ENCODE peak calls at places on chromosomes 13 and 19, in nine cellular contexts. One of them, this sample, is unnamed.

GRCh38 chr19:38413416-38413815 is 10.5 kb downstream of the FAM98C start:
- DNase-seq in T-helper 2 cell: no peak
- DNase-seq in left cardiac atrium: no peak
- DNase-seq in nephron progenitor cell: no peak
- DNase-seq in CD14-positive monocyte: no peak
- DNase-seq in progenitor cell of endocrine pancreas: no peak
- DNase-seq in activated CD4-positive, alpha-beta T cell treated with anti-CD3 and anti-CD28 coated beads for 48 hours: no peak
- DNase-seq in cardiac muscle cell: no peak
- DNase-seq in T-helper 1 cell: no peak
- DNase-seq in this sample: no peak

GRCh38 chr13:52455677-52456041 is 381 bp downstream of the CKAP2 start:
- DNase-seq in T-helper 2 cell: peak; percentile 65
- DNase-seq in left cardiac atrium: peak; percentile 77
- DNase-seq in nephron progenitor cell: peak; percentile 95
- DNase-seq in CD14-positive monocyte: peak; percentile 81
- DNase-seq in progenitor cell of endocrine pancreas: peak; percentile 80
- DNase-seq in activated CD4-positive, alpha-beta T cell treated with anti-CD3 and anti-CD28 coated beads for 48 hours: peak; percentile 86
- DNase-seq in cardiac muscle cell: peak; percentile 92
- DNase-seq in T-helper 1 cell: peak; percentile 74
- DNase-seq in this sample: peak; percentile 88

GRCh38 chr13:109389456-109389855 is 396.9 kb downstream of the IRS2 start:
- DNase-seq in T-helper 2 cell: no peak
- DNase-seq in left cardiac atrium: no peak
- DNase-seq in nephron progenitor cell: no peak
- DNase-seq in CD14-positive monocyte: no peak
- DNase-seq in progenitor cell of endocrine pancreas: no peak
- DNase-seq in activated CD4-positive, alpha-beta T cell treated with anti-CD3 and anti-CD28 coated beads for 48 hours: no peak
- DNase-seq in cardiac muscle cell: no peak
- DNase-seq in T-helper 1 cell: no peak
- DNase-seq in this sample: no peak

GRCh38 chr19:32862173-32862572 is 7.4 kb downstream of the SLC7A9 start:
- DNase-seq in T-helper 2 cell: no peak
- DNase-seq in left cardiac atrium: no peak
- DNase-seq in nephron progenitor cell: no peak
- DNase-seq in CD14-positive monocyte: no peak
- DNase-seq in progenitor cell of endocrine pancreas: no peak
- DNase-seq in activated CD4-positive, alpha-beta T cell treated with anti-CD3 and anti-CD28 coated beads for 48 hours: no peak
- DNase-seq in cardiac muscle cell: no peak
- DNase-seq in T-helper 1 cell: no peak
- DNase-seq in this sample: no peak

GRCh38 chr13:60583911-60584753 is 187.1 kb downstream of the TDRD3 start:
- DNase-seq in T-helper 2 cell: no peak
- DNase-seq in left cardiac atrium: no peak
- DNase-seq in nephron progenitor cell: no peak
- DNase-seq in CD14-positive monocyte: no peak
- DNase-seq in progenitor cell of endocrine pancreas: no peak
- DNase-seq in activated CD4-positive, alpha-beta T cell treated with anti-CD3 and anti-CD28 coated beads for 48 hours: peak; percentile 19
- DNase-seq in cardiac muscle cell: no peak
- DNase-seq in T-helper 1 cell: no peak
- DNase-seq in this sample: no peak

GRCh38 chr13:73618275-73618865 is 515.8 kb downstream of the KLF12 start:
- DNase-seq in T-helper 2 cell: no peak
- DNase-seq in left cardiac atrium: no peak
- DNase-seq in nephron progenitor cell: peak; percentile 8
- DNase-seq in CD14-positive monocyte: no peak
- DNase-seq in progenitor cell of endocrine pancreas: no peak
- DNase-seq in activated CD4-positive, alpha-beta T cell treated with anti-CD3 and anti-CD28 coated beads for 48 hours: no peak
- DNase-seq in cardiac muscle cell: no peak
- DNase-seq in T-helper 1 cell: no peak
- DNase-seq in this sample: no peak

GRCh38 chr13:113916330-113916815 is 52.5 kb upstream of the GAS6 start:
- DNase-seq in T-helper 2 cell: no peak
- DNase-seq in left cardiac atrium: no peak
- DNase-seq in nephron progenitor cell: no peak
- DNase-seq in CD14-positive monocyte: no peak
- DNase-seq in progenitor cell of endocrine pancreas: no peak
- DNase-seq in activated CD4-positive, alpha-beta T cell treated with anti-CD3 and anti-CD28 coated beads for 48 hours: no peak
- DNase-seq in cardiac muscle cell: no peak
- DNase-seq in T-helper 1 cell: no peak
- DNase-seq in this sample: no peak

GRCh38 chr19:56994251-56995017 is 125.4 kb upstream of the USP29 start:
- DNase-seq in T-helper 2 cell: no peak
- DNase-seq in left cardiac atrium: no peak
- DNase-seq in nephron progenitor cell: no peak
- DNase-seq in CD14-positive monocyte: no peak
- DNase-seq in progenitor cell of endocrine pancreas: no peak
- DNase-seq in activated CD4-positive, alpha-beta T cell treated with anti-CD3 and anti-CD28 coated beads for 48 hours: no peak
- DNase-seq in cardiac muscle cell: no peak
- DNase-seq in T-helper 1 cell: no peak
- DNase-seq in this sample: no peak

GRCh38 chr13:44842158-44842557 is 147.1 kb downstream of the NUFIP1 start:
- DNase-seq in T-helper 2 cell: no peak
- DNase-seq in left cardiac atrium: no peak
- DNase-seq in nephron progenitor cell: no peak
- DNase-seq in CD14-positive monocyte: no peak
- DNase-seq in progenitor cell of endocrine pancreas: no peak
- DNase-seq in activated CD4-positive, alpha-beta T cell treated with anti-CD3 and anti-CD28 coated beads for 48 hours: no peak
- DNase-seq in cardiac muscle cell: no peak
- DNase-seq in T-helper 1 cell: no peak
- DNase-seq in this sample: no peak

GRCh38 chr19:6271721-6272410 is 7.9 kb downstream of the MLLT1 start:
- DNase-seq in T-helper 2 cell: no peak
- DNase-seq in left cardiac atrium: peak; percentile 94
- DNase-seq in nephron progenitor cell: no peak
- DNase-seq in CD14-positive monocyte: no peak
- DNase-seq in progenitor cell of endocrine pancreas: no peak
- DNase-seq in activated CD4-positive, alpha-beta T cell treated with anti-CD3 and anti-CD28 coated beads for 48 hours: no peak
- DNase-seq in cardiac muscle cell: peak; percentile 71
- DNase-seq in T-helper 1 cell: no peak
- DNase-seq in this sample: no peak

GRCh38 chr19:49637865-49638350 is 2.0 kb downstream of the RRAS start:
- DNase-seq in T-helper 2 cell: no peak
- DNase-seq in left cardiac atrium: peak; percentile 92
- DNase-seq in nephron progenitor cell: peak; percentile 36
- DNase-seq in CD14-positive monocyte: no peak
- DNase-seq in progenitor cell of endocrine pancreas: no peak
- DNase-seq in activated CD4-positive, alpha-beta T cell treated with anti-CD3 and anti-CD28 coated beads for 48 hours: no peak
- DNase-seq in cardiac muscle cell: peak; percentile 23
- DNase-seq in T-helper 1 cell: no peak
- DNase-seq in this sample: peak; percentile 33

GRCh38 chr13:47136659-47136975 is 239.8 kb upstream of the HTR2A start:
- DNase-seq in T-helper 2 cell: no peak
- DNase-seq in left cardiac atrium: no peak
- DNase-seq in nephron progenitor cell: no peak
- DNase-seq in CD14-positive monocyte: no peak
- DNase-seq in progenitor cell of endocrine pancreas: no peak
- DNase-seq in activated CD4-positive, alpha-beta T cell treated with anti-CD3 and anti-CD28 coated beads for 48 hours: no peak
- DNase-seq in cardiac muscle cell: no peak
- DNase-seq in T-helper 1 cell: no peak
- DNase-seq in this sample: no peak

GRCh38 chr19:16985403-16985802 is 41.2 kb downstream of the CPAMD8 start:
- DNase-seq in T-helper 2 cell: no peak
- DNase-seq in left cardiac atrium: no peak
- DNase-seq in nephron progenitor cell: no peak
- DNase-seq in CD14-positive monocyte: no peak
- DNase-seq in progenitor cell of endocrine pancreas: no peak
- DNase-seq in activated CD4-positive, alpha-beta T cell treated with anti-CD3 and anti-CD28 coated beads for 48 hours: no peak
- DNase-seq in cardiac muscle cell: no peak
- DNase-seq in T-helper 1 cell: no peak
- DNase-seq in this sample: no peak

GRCh38 chr13:61040180-61040579 is 375.5 kb downstream of the PCDH20 start:
- DNase-seq in T-helper 2 cell: no peak
- DNase-seq in left cardiac atrium: no peak
- DNase-seq in nephron progenitor cell: no peak
- DNase-seq in CD14-positive monocyte: no peak
- DNase-seq in progenitor cell of endocrine pancreas: no peak
- DNase-seq in activated CD4-positive, alpha-beta T cell treated with anti-CD3 and anti-CD28 coated beads for 48 hours: no peak
- DNase-seq in cardiac muscle cell: no peak
- DNase-seq in T-helper 1 cell: no peak
- DNase-seq in this sample: no peak

GRCh38 chr19:37251308-37252229 is 33.6 kb downstream of the ZNF383 start:
- DNase-seq in T-helper 2 cell: peak; percentile 15
- DNase-seq in left cardiac atrium: peak; percentile 89
- DNase-seq in nephron progenitor cell: no peak
- DNase-seq in CD14-positive monocyte: no peak
- DNase-seq in progenitor cell of endocrine pancreas: no peak
- DNase-seq in activated CD4-positive, alpha-beta T cell treated with anti-CD3 and anti-CD28 coated beads for 48 hours: peak; percentile 43
- DNase-seq in cardiac muscle cell: no peak
- DNase-seq in T-helper 1 cell: peak; percentile 24
- DNase-seq in this sample: no peak

GRCh38 chr13:80873589-80873988 is 532.7 kb upstream of the SPRY2 start:
- DNase-seq in T-helper 2 cell: no peak
- DNase-seq in left cardiac atrium: no peak
- DNase-seq in nephron progenitor cell: no peak
- DNase-seq in CD14-positive monocyte: peak; percentile 71
- DNase-seq in progenitor cell of endocrine pancreas: no peak
- DNase-seq in activated CD4-positive, alpha-beta T cell treated with anti-CD3 and anti-CD28 coated beads for 48 hours: peak; percentile 9
- DNase-seq in cardiac muscle cell: no peak
- DNase-seq in T-helper 1 cell: no peak
- DNase-seq in this sample: no peak

GRCh38 chr19:32387701-32388392 is 17.7 kb upstream of the DPY19L3 start:
- DNase-seq in T-helper 2 cell: no peak
- DNase-seq in left cardiac atrium: no peak
- DNase-seq in nephron progenitor cell: no peak
- DNase-seq in CD14-positive monocyte: no peak
- DNase-seq in progenitor cell of endocrine pancreas: no peak
- DNase-seq in activated CD4-positive, alpha-beta T cell treated with anti-CD3 and anti-CD28 coated beads for 48 hours: no peak
- DNase-seq in cardiac muscle cell: no peak
- DNase-seq in T-helper 1 cell: no peak
- DNase-seq in this sample: no peak

GRCh38 chr19:13692096-13692495 is 72.2 kb upstream of the MRI1 start:
- DNase-seq in T-helper 2 cell: no peak
- DNase-seq in left cardiac atrium: no peak
- DNase-seq in nephron progenitor cell: no peak
- DNase-seq in CD14-positive monocyte: no peak
- DNase-seq in progenitor cell of endocrine pancreas: no peak
- DNase-seq in activated CD4-positive, alpha-beta T cell treated with anti-CD3 and anti-CD28 coated beads for 48 hours: no peak
- DNase-seq in cardiac muscle cell: no peak
- DNase-seq in T-helper 1 cell: no peak
- DNase-seq in this sample: no peak

GRCh38 chr13:110027470-110028240 is 241.3 kb upstream of the IRS2 start:
- DNase-seq in T-helper 2 cell: no peak
- DNase-seq in left cardiac atrium: no peak
- DNase-seq in nephron progenitor cell: no peak
- DNase-seq in CD14-positive monocyte: no peak
- DNase-seq in progenitor cell of endocrine pancreas: no peak
- DNase-seq in activated CD4-positive, alpha-beta T cell treated with anti-CD3 and anti-CD28 coated beads for 48 hours: no peak
- DNase-seq in cardiac muscle cell: no peak
- DNase-seq in T-helper 1 cell: no peak
- DNase-seq in this sample: no peak

GRCh38 chr13:111247552-111247951 is 72.9 kb upstream of the TEX29 start:
- DNase-seq in T-helper 2 cell: no peak
- DNase-seq in left cardiac atrium: no peak
- DNase-seq in nephron progenitor cell: no peak
- DNase-seq in CD14-positive monocyte: no peak
- DNase-seq in progenitor cell of endocrine pancreas: no peak
- DNase-seq in activated CD4-positive, alpha-beta T cell treated with anti-CD3 and anti-CD28 coated beads for 48 hours: no peak
- DNase-seq in cardiac muscle cell: peak; percentile 5
- DNase-seq in T-helper 1 cell: no peak
- DNase-seq in this sample: no peak

GRCh38 chr13:110396476-110396875 is 89.4 kb downstream of the COL4A2 start:
- DNase-seq in T-helper 2 cell: no peak
- DNase-seq in left cardiac atrium: no peak
- DNase-seq in nephron progenitor cell: no peak
- DNase-seq in CD14-positive monocyte: no peak
- DNase-seq in progenitor cell of endocrine pancreas: no peak
- DNase-seq in activated CD4-positive, alpha-beta T cell treated with anti-CD3 and anti-CD28 coated beads for 48 hours: no peak
- DNase-seq in cardiac muscle cell: no peak
- DNase-seq in T-helper 1 cell: no peak
- DNase-seq in this sample: no peak

GRCh38 chr19:3401004-3401768 is 34.8 kb downstream of the NFIC start:
- DNase-seq in T-helper 2 cell: no peak
- DNase-seq in left cardiac atrium: no peak
- DNase-seq in nephron progenitor cell: no peak
- DNase-seq in CD14-positive monocyte: no peak
- DNase-seq in progenitor cell of endocrine pancreas: no peak
- DNase-seq in activated CD4-positive, alpha-beta T cell treated with anti-CD3 and anti-CD28 coated beads for 48 hours: no peak
- DNase-seq in cardiac muscle cell: no peak
- DNase-seq in T-helper 1 cell: no peak
- DNase-seq in this sample: no peak

GRCh38 chr13:26255717-26256277 is 1.9 kb downstream of the CDK8 start:
- DNase-seq in T-helper 2 cell: no peak
- DNase-seq in left cardiac atrium: no peak
- DNase-seq in nephron progenitor cell: no peak
- DNase-seq in CD14-positive monocyte: no peak
- DNase-seq in progenitor cell of endocrine pancreas: no peak
- DNase-seq in activated CD4-positive, alpha-beta T cell treated with anti-CD3 and anti-CD28 coated beads for 48 hours: no peak
- DNase-seq in cardiac muscle cell: peak; percentile 13
- DNase-seq in T-helper 1 cell: no peak
- DNase-seq in this sample: no peak

GRCh38 chr19:45200614-45201013 is 22.0 kb downstream of the BLOC1S3 start:
- DNase-seq in T-helper 2 cell: no peak
- DNase-seq in left cardiac atrium: peak; percentile 45
- DNase-seq in nephron progenitor cell: peak; percentile 59
- DNase-seq in CD14-positive monocyte: no peak
- DNase-seq in progenitor cell of endocrine pancreas: no peak
- DNase-seq in activated CD4-positive, alpha-beta T cell treated with anti-CD3 and anti-CD28 coated beads for 48 hours: no peak
- DNase-seq in cardiac muscle cell: peak; percentile 49
- DNase-seq in T-helper 1 cell: no peak
- DNase-seq in this sample: peak; percentile 64

GRCh38 chr13:98896083-98896867 is 81.6 kb downstream of the DOCK9 start:
- DNase-seq in T-helper 2 cell: no peak
- DNase-seq in left cardiac atrium: no peak
- DNase-seq in nephron progenitor cell: no peak
- DNase-seq in CD14-positive monocyte: no peak
- DNase-seq in progenitor cell of endocrine pancreas: no peak
- DNase-seq in activated CD4-positive, alpha-beta T cell treated with anti-CD3 and anti-CD28 coated beads for 48 hours: no peak
- DNase-seq in cardiac muscle cell: no peak
- DNase-seq in T-helper 1 cell: no peak
- DNase-seq in this sample: no peak

GRCh38 chr13:77328819-77329132 is 1.9 kb upstream of the MYCBP2 start:
- DNase-seq in T-helper 2 cell: no peak
- DNase-seq in left cardiac atrium: no peak
- DNase-seq in nephron progenitor cell: no peak
- DNase-seq in CD14-positive monocyte: no peak
- DNase-seq in progenitor cell of endocrine pancreas: no peak
- DNase-seq in activated CD4-positive, alpha-beta T cell treated with anti-CD3 and anti-CD28 coated beads for 48 hours: no peak
- DNase-seq in cardiac muscle cell: no peak
- DNase-seq in T-helper 1 cell: no peak
- DNase-seq in this sample: no peak

GRCh38 chr19:33580645-33581037 is 41.1 kb upstream of the CHST8 start:
- DNase-seq in T-helper 2 cell: no peak
- DNase-seq in left cardiac atrium: no peak
- DNase-seq in nephron progenitor cell: no peak
- DNase-seq in CD14-positive monocyte: no peak
- DNase-seq in progenitor cell of endocrine pancreas: no peak
- DNase-seq in activated CD4-positive, alpha-beta T cell treated with anti-CD3 and anti-CD28 coated beads for 48 hours: no peak
- DNase-seq in cardiac muscle cell: no peak
- DNase-seq in T-helper 1 cell: no peak
- DNase-seq in this sample: no peak

GRCh38 chr19:17052439-17052838 is 22.8 kb downstream of the HAUS8 start:
- DNase-seq in T-helper 2 cell: no peak
- DNase-seq in left cardiac atrium: no peak
- DNase-seq in nephron progenitor cell: peak; percentile 48
- DNase-seq in CD14-positive monocyte: no peak
- DNase-seq in progenitor cell of endocrine pancreas: no peak
- DNase-seq in activated CD4-positive, alpha-beta T cell treated with anti-CD3 and anti-CD28 coated beads for 48 hours: peak; percentile 30
- DNase-seq in cardiac muscle cell: peak; percentile 60
- DNase-seq in T-helper 1 cell: no peak
- DNase-seq in this sample: peak; percentile 58

GRCh38 chr13:99997702-99998219 is 16.2 kb downstream of the ZIC2 start:
- DNase-seq in T-helper 2 cell: no peak
- DNase-seq in left cardiac atrium: no peak
- DNase-seq in nephron progenitor cell: no peak
- DNase-seq in CD14-positive monocyte: no peak
- DNase-seq in progenitor cell of endocrine pancreas: no peak
- DNase-seq in activated CD4-positive, alpha-beta T cell treated with anti-CD3 and anti-CD28 coated beads for 48 hours: no peak
- DNase-seq in cardiac muscle cell: no peak
- DNase-seq in T-helper 1 cell: no peak
- DNase-seq in this sample: no peak